ENCODE peak calls at places on chromosomes 2 and 18, in five cellular contexts. R is A549, Q is H1, U is HepG2, H is K562. I is an unnamed sample.

GRCh38 chr2:233389601-233390125 is 35.4 kb downstream of the DGKD start:
- DNase-seq in H (no peak), Q (no peak), R (no peak), U (no peak), I (no peak)

GRCh38 chr18:63575680-63576079 is 11.5 kb upstream of the SERPINB13 start:
- DNase-seq in U (no peak), H (no peak), Q (no peak), R (no peak), I (peak; percentile 30)

GRCh38 chr2:196170202-196170680 is 1.1 kb downstream of the STK17B start:
- DNase-seq in H (peak; percentile 23), Q (no peak), R (peak; percentile 51), U (peak; percentile 28), I (peak; percentile 86)

GRCh38 chr2:113877651-113878594 is 12.0 kb upstream of the ACTR3 start:
- DNase-seq in R (peak; percentile 40), Q (no peak), U (peak; percentile 76), H (peak; percentile 30), I (no peak)

GRCh38 chr2:96423281-96423680 is 81.9 kb downstream of the NEURL3 start:
- DNase-seq in Q (no peak), R (no peak), U (no peak), H (no peak), I (no peak)

GRCh38 chr2:26068602-26069298 is 34.9 kb downstream of the RAB10 start:
- DNase-seq in U (peak; percentile 56), H (peak; percentile 79), Q (no peak), R (peak; percentile 81), I (peak; percentile 95)

GRCh38 chr2:162085090-162085891 is 11.3 kb upstream of the DPP4 start:
- DNase-seq in U (peak; percentile 85), Q (no peak), R (no peak), H (no peak), I (no peak)

GRCh38 chr2:168913171-168913484 is 12.0 kb downstream of the G6PC2 start:
- DNase-seq in H (no peak), U (no peak), R (no peak), Q (no peak), I (no peak)

GRCh38 chr2:197515277-197515797 is 529 bp upstream of the MOB4 start:
- DNase-seq in U (peak; percentile 61), R (no peak), H (peak; percentile 10), Q (no peak), I (no peak)

GRCh38 chr2:104889261-104890091 is 35.6 kb downstream of the POU3F3 start:
- DNase-seq in Q (no peak), H (no peak), R (no peak), U (no peak), I (peak; percentile 82)

GRCh38 chr2:206716607-206717006 is 1.6 kb downstream of the DYTN start:
- DNase-seq in R (no peak), Q (no peak), U (no peak), H (no peak), I (no peak)

GRCh38 chr2:134954065-134954464 is 35.4 kb downstream of the CCNT2 start:
- DNase-seq in Q (no peak), H (no peak), R (no peak), U (no peak), I (no peak)

GRCh38 chr2:34652636-34653035 is 1053.5 kb upstream of the FAM98A start:
- DNase-seq in Q (no peak), H (no peak), U (no peak), R (no peak), I (peak; percentile 33)

GRCh38 chr2:129069875-129070594 is 751.4 kb upstream of the HS6ST1 start:
- DNase-seq in H (no peak), R (no peak), U (peak; percentile 8), Q (no peak), I (no peak)

GRCh38 chr2:58939388-58939787 is 698.3 kb upstream of the FANCL start:
- DNase-seq in H (no peak), R (peak; percentile 42), U (no peak), Q (no peak), I (no peak)
- TF ChIP-seq CTCF in H (no peak), R (no peak), U (no peak), Q (no peak), I (no peak)

GRCh38 chr2:46300406-46300832 is 3.2 kb downstream of the EPAS1 start:
- DNase-seq in H (no peak), U (peak; percentile 70), Q (no peak), R (no peak), I (no peak)
- TF ChIP-seq MAX in H (no peak), U (no peak), Q (no peak), R (no peak), I (no peak)

DNA sequence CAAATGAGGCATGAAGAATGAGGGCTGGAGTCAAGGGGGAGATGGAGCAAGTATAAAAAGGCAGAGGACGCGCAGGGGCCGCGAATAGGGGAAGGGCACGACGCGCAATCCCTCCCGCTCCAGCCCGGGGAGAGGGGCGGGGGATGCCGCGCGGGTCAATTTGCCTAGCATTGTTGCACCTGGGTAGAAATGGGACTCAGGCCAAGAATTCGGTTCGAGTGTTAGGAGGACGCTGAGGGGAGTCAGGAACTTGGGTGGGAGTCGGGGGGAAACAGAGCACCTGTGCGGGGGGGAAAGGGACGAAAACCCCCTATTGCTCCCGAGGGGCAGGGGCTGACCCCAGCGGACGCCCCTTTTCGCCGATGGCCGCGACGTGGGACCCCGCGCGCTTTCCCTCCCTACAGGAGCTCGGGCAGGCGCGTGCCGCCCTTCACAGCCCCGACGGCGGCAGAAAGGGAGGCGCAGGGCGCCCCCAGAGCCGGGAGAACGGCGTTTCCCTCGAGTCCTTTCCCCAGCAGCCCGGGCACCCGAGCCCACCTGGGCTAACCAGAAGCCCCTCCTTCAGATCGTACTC is 425 bp downstream of the PAIP2B start:
- DNase-seq in U (no peak), H (no peak), Q (peak; percentile 65), R (no peak), I (peak; percentile 54)
- TF ChIP-seq CTCF in U (peak; percentile 16), H (no peak), Q (no peak), R (peak; percentile 29), I (peak; percentile 11)

GRCh38 chr2:23312996-23313606 is 71.9 kb upstream of the KLHL29 start:
- DNase-seq in R (peak; percentile 28), Q (peak; percentile 91), U (no peak), H (peak; percentile 65), I (peak; percentile 53)
- TF ChIP-seq MAX in R (no peak), Q (no peak), U (no peak), H (no peak), I (no peak)

DNA sequence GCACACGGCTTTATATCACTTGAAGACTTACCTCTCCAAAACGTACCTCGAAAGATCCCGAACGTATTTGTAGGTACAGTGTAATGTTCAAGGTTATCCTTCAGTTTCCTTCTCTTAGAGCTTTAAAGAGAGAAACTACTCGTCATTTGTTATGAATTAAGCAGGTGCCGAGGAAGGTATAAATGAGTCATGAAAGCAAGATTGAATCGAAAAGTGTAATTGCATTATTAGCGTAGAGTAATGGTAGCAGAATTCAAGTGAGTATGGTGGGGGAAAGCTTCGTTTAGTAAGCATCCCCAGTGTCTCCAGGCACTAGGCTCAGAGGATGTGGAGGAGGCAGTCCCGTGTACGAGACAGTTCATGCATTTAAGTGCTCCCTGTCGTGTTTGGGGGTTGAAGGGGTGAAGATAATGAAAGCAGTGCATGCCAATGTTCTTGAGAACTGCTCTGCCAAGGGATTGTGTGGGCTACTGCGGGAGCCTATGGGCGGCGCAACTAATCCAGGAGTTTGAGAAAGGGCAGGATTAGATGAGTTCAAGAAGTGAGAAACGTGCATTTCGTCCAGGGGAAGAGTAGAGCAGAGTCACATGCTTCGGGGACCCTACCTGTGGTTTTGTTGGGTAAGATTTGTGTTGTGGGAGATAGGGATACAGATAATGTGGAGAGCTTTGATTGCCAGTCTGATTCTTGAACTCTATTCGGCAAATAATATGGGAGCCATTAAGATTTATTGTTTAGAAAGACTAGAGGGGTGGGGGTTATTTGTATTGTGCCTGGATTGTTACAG is 902 bp downstream of the POLR1B start:
- DNase-seq in Q (no peak), H (peak; percentile 21), R (peak; percentile 29), U (peak; percentile 13), I (peak; percentile 67)
- TF ChIP-seq CTCF in Q (no peak), H (no peak), R (peak; percentile 20), U (peak; percentile 43), I (no peak)

GRCh38 chr18:48800877-48801727 is 149.7 kb downstream of the SMAD7 start:
- DNase-seq in R (no peak), U (no peak), H (no peak), Q (peak; percentile 28), I (no peak)
- TF ChIP-seq MAX in R (no peak), U (no peak), H (no peak), Q (no peak), I (no peak)

GRCh38 chr18:11859903-11860407 is 8.7 kb downstream of the CHMP1B start:
- DNase-seq in H (peak; percentile 46), R (peak; percentile 92), U (peak; percentile 83), Q (peak; percentile 32), I (peak; percentile 75)
- TF ChIP-seq CTCF in H (peak; percentile 39), R (peak; percentile 27), U (peak; percentile 14), Q (peak; percentile 40), I (no peak)

DNA sequence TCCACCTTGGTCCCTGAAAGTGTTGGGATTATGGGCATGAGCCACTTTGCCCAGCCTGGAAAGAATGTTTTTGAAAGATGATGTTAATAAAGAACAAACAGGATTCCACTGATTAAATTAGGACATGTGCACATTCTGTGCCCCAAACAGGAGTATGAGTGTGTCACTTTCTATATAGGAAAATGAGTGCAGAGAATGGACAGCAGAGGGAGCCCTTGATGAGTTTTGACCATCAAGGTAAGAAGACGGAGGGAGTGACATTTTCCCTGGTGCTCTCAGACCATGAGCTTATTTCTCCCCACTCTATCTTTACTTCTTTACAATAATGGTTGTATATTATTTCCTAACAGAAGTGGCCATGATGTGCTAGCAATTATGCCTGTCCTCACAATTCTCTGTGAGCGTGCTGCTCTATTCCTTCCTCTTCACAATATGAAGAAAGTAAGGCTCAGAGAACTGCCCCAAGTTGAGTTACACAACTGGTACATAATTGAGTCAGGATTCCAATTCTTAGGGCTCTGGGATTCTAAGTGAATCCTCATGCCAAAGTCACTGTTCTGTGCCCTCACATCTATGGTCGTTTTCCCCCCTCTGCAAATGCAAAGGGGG is 20.6 kb downstream of the RPL37A start:
- DNase-seq in H (peak; percentile 41), R (peak; percentile 73), U (peak; percentile 82), Q (peak; percentile 61), I (peak; percentile 87)
- TF ChIP-seq MAX in H (no peak), R (no peak), U (no peak), Q (no peak), I (peak; percentile 30)